ENCODE peak calls at places on chromosomes 2 and 18, in eight cellular contexts. One of them, this sample, is unnamed.

GRCh38 chr2:150142561-150142960 is 344.9 kb downstream of the RND3 start:
- DNase-seq in A549: peak; percentile 45
- DNase-seq in HCT116: no peak
- DNase-seq in SK-N-SH: no peak
- DNase-seq in WTC11: no peak
- DNase-seq in HepG2: no peak
- DNase-seq in GM12878: no peak
- DNase-seq in H1: no peak
- DNase-seq in this sample: no peak

GRCh38 chr2:20062615-20063545 is 11.5 kb upstream of the LAPTM4A start:
- DNase-seq in A549: no peak
- DNase-seq in HCT116: no peak
- DNase-seq in SK-N-SH: no peak
- DNase-seq in WTC11: no peak
- DNase-seq in HepG2: no peak
- DNase-seq in GM12878: no peak
- DNase-seq in H1: no peak
- DNase-seq in this sample: no peak

GRCh38 chr2:8515390-8515761 is 166.5 kb upstream of the ID2 start:
- DNase-seq in A549: no peak
- DNase-seq in HCT116: no peak
- DNase-seq in SK-N-SH: no peak
- DNase-seq in WTC11: no peak
- DNase-seq in HepG2: no peak
- DNase-seq in GM12878: peak; percentile 88
- DNase-seq in H1: no peak
- DNase-seq in this sample: peak; percentile 93

GRCh38 chr2:88596141-88596830 is 31.0 kb downstream of the EIF2AK3 start:
- DNase-seq in A549: no peak
- DNase-seq in HCT116: no peak
- DNase-seq in SK-N-SH: no peak
- DNase-seq in WTC11: no peak
- DNase-seq in HepG2: no peak
- DNase-seq in GM12878: no peak
- DNase-seq in H1: no peak
- DNase-seq in this sample: no peak

GRCh38 chr2:9554841-9555337 is 741 bp downstream of the ADAM17 start:
- DNase-seq in A549: peak; percentile 90
- DNase-seq in HCT116: no peak
- DNase-seq in SK-N-SH: peak; percentile 24
- DNase-seq in WTC11: no peak
- DNase-seq in HepG2: peak; percentile 29
- DNase-seq in GM12878: no peak
- DNase-seq in H1: no peak
- DNase-seq in this sample: peak; percentile 82

GRCh38 chr18:76169733-76170132 is 325.3 kb downstream of the ZNF516 start:
- DNase-seq in A549: no peak
- DNase-seq in HCT116: no peak
- DNase-seq in SK-N-SH: no peak
- DNase-seq in WTC11: no peak
- DNase-seq in HepG2: no peak
- DNase-seq in GM12878: no peak
- DNase-seq in H1: no peak
- DNase-seq in this sample: peak; percentile 20

GRCh38 chr2:170282851-170283250 is 104.9 kb downstream of the MYO3B start:
- DNase-seq in A549: no peak
- DNase-seq in HCT116: no peak
- DNase-seq in SK-N-SH: no peak
- DNase-seq in WTC11: peak; percentile 21
- DNase-seq in HepG2: no peak
- DNase-seq in GM12878: no peak
- DNase-seq in H1: no peak
- DNase-seq in this sample: no peak

GRCh38 chr2:97688062-97688827 is 18.7 kb downstream of the C2orf92 start:
- DNase-seq in A549: no peak
- DNase-seq in HCT116: no peak
- DNase-seq in SK-N-SH: no peak
- DNase-seq in WTC11: no peak
- DNase-seq in HepG2: no peak
- DNase-seq in GM12878: peak; percentile 30
- DNase-seq in H1: no peak
- DNase-seq in this sample: no peak

GRCh38 chr2:227642691-227643090 is 23.9 kb upstream of the SCYGR5 start:
- DNase-seq in A549: no peak
- DNase-seq in HCT116: no peak
- DNase-seq in SK-N-SH: no peak
- DNase-seq in WTC11: no peak
- DNase-seq in HepG2: peak; percentile 45
- DNase-seq in GM12878: no peak
- DNase-seq in H1: no peak
- DNase-seq in this sample: no peak

GRCh38 chr2:170500770-170501169 is 214.4 kb upstream of the SP5 start:
- DNase-seq in A549: no peak
- DNase-seq in HCT116: no peak
- DNase-seq in SK-N-SH: no peak
- DNase-seq in WTC11: no peak
- DNase-seq in HepG2: no peak
- DNase-seq in GM12878: no peak
- DNase-seq in H1: no peak
- DNase-seq in this sample: no peak

GRCh38 chr2:133789743-133790142 is 221.5 kb upstream of the NCKAP5 start:
- DNase-seq in A549: no peak
- DNase-seq in HCT116: no peak
- DNase-seq in SK-N-SH: no peak
- DNase-seq in WTC11: no peak
- DNase-seq in HepG2: peak; percentile 41
- DNase-seq in GM12878: no peak
- DNase-seq in H1: no peak
- DNase-seq in this sample: no peak

DNA sequence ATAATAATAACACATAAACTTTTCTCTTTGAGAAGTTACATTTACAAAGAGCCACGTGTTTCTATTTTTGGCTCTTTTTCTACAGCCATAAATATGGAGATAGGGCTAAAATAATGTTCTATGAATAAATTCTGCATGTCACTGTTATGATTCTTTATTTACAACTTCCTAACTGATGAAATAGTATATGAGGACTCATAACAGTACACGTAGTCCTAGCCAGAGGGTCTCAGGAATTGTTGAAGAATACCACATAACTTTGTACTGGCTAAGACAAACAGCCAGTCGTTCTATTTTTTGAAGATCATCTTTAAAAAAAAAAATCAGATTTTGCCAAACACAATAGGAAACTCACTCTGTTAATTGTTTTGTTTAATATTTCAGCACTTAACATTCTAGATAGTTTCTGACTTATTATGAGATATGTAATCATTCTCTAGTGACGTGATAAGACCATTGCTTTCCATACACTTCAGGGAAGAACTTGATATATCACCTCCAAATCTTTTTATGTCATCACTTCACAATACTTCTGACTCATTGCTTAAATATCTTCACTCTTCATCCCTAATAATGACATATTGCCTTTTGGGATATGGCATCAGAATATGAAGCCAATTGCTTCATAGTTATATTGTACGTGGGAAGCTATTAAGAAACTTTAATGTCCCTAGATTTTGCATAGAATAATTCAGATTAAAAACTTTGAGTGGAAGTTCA is 256.1 kb downstream of the XIRP2 start:
- DNase-seq in A549: no peak
- DNase-seq in HCT116: no peak
- DNase-seq in SK-N-SH: no peak
- DNase-seq in WTC11: no peak
- DNase-seq in HepG2: no peak
- DNase-seq in GM12878: no peak
- DNase-seq in H1: no peak
- DNase-seq in this sample: no peak
- TF ChIP-seq MAX in A549: no peak
- TF ChIP-seq MAX in HCT116: no peak
- TF ChIP-seq MAX in SK-N-SH: no peak
- TF ChIP-seq MAX in WTC11: no peak
- TF ChIP-seq MAX in HepG2: no peak
- TF ChIP-seq MAX in GM12878: no peak
- TF ChIP-seq MAX in H1: no peak
- TF ChIP-seq MAX in this sample: no peak

GRCh38 chr2:235734700-235735205 is 240.9 kb downstream of the AGAP1 start:
- DNase-seq in A549: no peak
- DNase-seq in HCT116: no peak
- DNase-seq in SK-N-SH: no peak
- DNase-seq in WTC11: no peak
- DNase-seq in HepG2: no peak
- DNase-seq in GM12878: no peak
- DNase-seq in H1: no peak
- DNase-seq in this sample: no peak

GRCh38 chr2:235737396-235737795 is 243.6 kb downstream of the AGAP1 start:
- DNase-seq in A549: no peak
- DNase-seq in HCT116: no peak
- DNase-seq in SK-N-SH: no peak
- DNase-seq in WTC11: no peak
- DNase-seq in HepG2: no peak
- DNase-seq in GM12878: no peak
- DNase-seq in H1: no peak
- DNase-seq in this sample: no peak

GRCh38 chr2:235737840-235738239 is 244.0 kb downstream of the AGAP1 start:
- DNase-seq in A549: no peak
- DNase-seq in HCT116: no peak
- DNase-seq in SK-N-SH: no peak
- DNase-seq in WTC11: no peak
- DNase-seq in HepG2: no peak
- DNase-seq in GM12878: no peak
- DNase-seq in H1: no peak
- DNase-seq in this sample: no peak

GRCh38 chr2:235729182-235729929 is 235.5 kb downstream of the AGAP1 start:
- DNase-seq in A549: no peak
- DNase-seq in HCT116: no peak
- DNase-seq in SK-N-SH: no peak
- DNase-seq in WTC11: no peak
- DNase-seq in HepG2: no peak
- DNase-seq in GM12878: no peak
- DNase-seq in H1: no peak
- DNase-seq in this sample: no peak

GRCh38 chr2:235734168-235734567 is 240.3 kb downstream of the AGAP1 start:
- DNase-seq in A549: no peak
- DNase-seq in HCT116: no peak
- DNase-seq in SK-N-SH: no peak
- DNase-seq in WTC11: no peak
- DNase-seq in HepG2: no peak
- DNase-seq in GM12878: no peak
- DNase-seq in H1: no peak
- DNase-seq in this sample: no peak
- TF ChIP-seq MAX in A549: no peak
- TF ChIP-seq MAX in HCT116: no peak
- TF ChIP-seq MAX in SK-N-SH: no peak
- TF ChIP-seq MAX in WTC11: no peak
- TF ChIP-seq MAX in HepG2: no peak
- TF ChIP-seq MAX in GM12878: no peak
- TF ChIP-seq MAX in H1: no peak
- TF ChIP-seq MAX in this sample: no peak

GRCh38 chr2:236552586-236552985 is 17.0 kb upstream of the ACKR3 start:
- DNase-seq in A549: no peak
- DNase-seq in HCT116: no peak
- DNase-seq in SK-N-SH: no peak
- DNase-seq in WTC11: no peak
- DNase-seq in HepG2: no peak
- DNase-seq in GM12878: no peak
- DNase-seq in H1: no peak
- DNase-seq in this sample: no peak

GRCh38 chr2:236551843-236552542 is 17.6 kb upstream of the ACKR3 start:
- DNase-seq in A549: no peak
- DNase-seq in HCT116: no peak
- DNase-seq in SK-N-SH: no peak
- DNase-seq in WTC11: no peak
- DNase-seq in HepG2: no peak
- DNase-seq in GM12878: peak; percentile 70
- DNase-seq in H1: no peak
- DNase-seq in this sample: no peak

GRCh38 chr2:236555486-236555885 is 14.1 kb upstream of the ACKR3 start:
- DNase-seq in A549: no peak
- DNase-seq in HCT116: no peak
- DNase-seq in SK-N-SH: no peak
- DNase-seq in WTC11: no peak
- DNase-seq in HepG2: no peak
- DNase-seq in GM12878: no peak
- DNase-seq in H1: no peak
- DNase-seq in this sample: no peak

GRCh38 chr2:236553522-236553921 is 16.1 kb upstream of the ACKR3 start:
- DNase-seq in A549: no peak
- DNase-seq in HCT116: no peak
- DNase-seq in SK-N-SH: no peak
- DNase-seq in WTC11: no peak
- DNase-seq in HepG2: no peak
- DNase-seq in GM12878: no peak
- DNase-seq in H1: no peak
- DNase-seq in this sample: no peak

GRCh38 chr2:236554629-236555282 is 14.9 kb upstream of the ACKR3 start:
- DNase-seq in A549: no peak
- DNase-seq in HCT116: no peak
- DNase-seq in SK-N-SH: no peak
- DNase-seq in WTC11: no peak
- DNase-seq in HepG2: no peak
- DNase-seq in GM12878: no peak
- DNase-seq in H1: no peak
- DNase-seq in this sample: no peak
- TF ChIP-seq MAX in A549: no peak
- TF ChIP-seq MAX in HCT116: no peak
- TF ChIP-seq MAX in SK-N-SH: no peak
- TF ChIP-seq MAX in WTC11: no peak
- TF ChIP-seq MAX in HepG2: no peak
- TF ChIP-seq MAX in GM12878: no peak
- TF ChIP-seq MAX in H1: no peak
- TF ChIP-seq MAX in this sample: no peak

GRCh38 chr2:73985318-73986084 is 791 bp downstream of the TET3 start:
- DNase-seq in A549: peak; percentile 36
- DNase-seq in HCT116: no peak
- DNase-seq in SK-N-SH: peak; percentile 90
- DNase-seq in WTC11: no peak
- DNase-seq in HepG2: peak; percentile 31
- DNase-seq in GM12878: no peak
- DNase-seq in H1: no peak
- DNase-seq in this sample: peak; percentile 91

GRCh38 chr2:73986085-73986680 is 1.5 kb downstream of the TET3 start:
- DNase-seq in A549: no peak
- DNase-seq in HCT116: no peak
- DNase-seq in SK-N-SH: no peak
- DNase-seq in WTC11: no peak
- DNase-seq in HepG2: no peak
- DNase-seq in GM12878: no peak
- DNase-seq in H1: no peak
- DNase-seq in this sample: no peak

GRCh38 chr2:73984203-73984921 is at the start of gene TET3:
- DNase-seq in A549: peak; percentile 34
- DNase-seq in HCT116: no peak
- DNase-seq in SK-N-SH: peak; percentile 91
- DNase-seq in WTC11: peak; percentile 49
- DNase-seq in HepG2: no peak
- DNase-seq in GM12878: no peak
- DNase-seq in H1: no peak
- DNase-seq in this sample: peak; percentile 85

GRCh38 chr2:73983322-73984202 is 1.1 kb upstream of the TET3 start:
- DNase-seq in A549: peak; percentile 44
- DNase-seq in HCT116: peak; percentile 88
- DNase-seq in SK-N-SH: peak; percentile 74
- DNase-seq in WTC11: peak; percentile 67
- DNase-seq in HepG2: peak; percentile 63
- DNase-seq in GM12878: no peak
- DNase-seq in H1: no peak
- DNase-seq in this sample: peak; percentile 86

GRCh38 chr2:73984922-73985317 is 210 bp downstream of the TET3 start:
- DNase-seq in A549: peak; percentile 35
- DNase-seq in HCT116: no peak
- DNase-seq in SK-N-SH: no peak
- DNase-seq in WTC11: peak; percentile 47
- DNase-seq in HepG2: peak; percentile 26
- DNase-seq in GM12878: no peak
- DNase-seq in H1: no peak
- DNase-seq in this sample: no peak
- TF ChIP-seq MAX in A549: no peak
- TF ChIP-seq MAX in HCT116: no peak
- TF ChIP-seq MAX in SK-N-SH: no peak
- TF ChIP-seq MAX in WTC11: no peak
- TF ChIP-seq MAX in HepG2: no peak
- TF ChIP-seq MAX in GM12878: no peak
- TF ChIP-seq MAX in H1: no peak
- TF ChIP-seq MAX in this sample: no peak